ENCODE peak calls at places on chromosome 12, in eight cellular contexts. H is HFFc6, V is IMR-90, M is stomach, E is cardiac muscle cell, P is dorsolateral prefrontal cortex, A is WTC11, C is uterus. Y is an unnamed sample.

GRCh38 chr12:57039016-57039798 is 10.7 kb downstream of the MYO1A start:
- DNase-seq in E (no peak), M (no peak), C (no peak), A (no peak), H (no peak), P (no peak), V (no peak), Y (no peak)

GRCh38 chr12:3928538-3929220 is 55.5 kb upstream of the PARP11 start:
- DNase-seq in M (no peak), E (no peak), V (no peak), H (no peak), C (no peak), P (no peak), A (no peak), Y (no peak)

GRCh38 chr12:107349008-107349747 is 255.8 kb upstream of the CRY1 start:
- DNase-seq in H (peak), A (no peak), C (no peak), E (no peak), P (peak), V (peak), M (no peak), Y (no peak)

GRCh38 chr12:122026706-122027328 is 5.1 kb downstream of the BCL7A start:
- DNase-seq in H (no peak), P (no peak), C (no peak), A (peak), E (no peak), M (no peak), V (no peak), Y (no peak)

GRCh38 chr12:4997939-4998338 is 45.7 kb upstream of the KCNA5 start:
- DNase-seq in A (no peak), M (no peak), E (no peak), C (peak), H (peak), P (no peak), V (peak), Y (no peak)

GRCh38 chr12:109987615-109988014 is 8.6 kb downstream of the GIT2 start:
- DNase-seq in H (peak), V (peak), C (no peak), M (no peak), E (no peak), A (no peak), P (no peak), Y (no peak)

GRCh38 chr12:12511021-12511783 is 51.5 kb downstream of the DUSP16 start:
- DNase-seq in C (no peak), E (no peak), A (no peak), P (no peak), H (no peak), V (peak), M (no peak), Y (no peak)

GRCh38 chr12:27332407-27333310 is at the start of gene BMAL2:
- DNase-seq in H (no peak), A (peak), V (peak), C (peak), M (peak), P (no peak), E (peak), Y (peak)

GRCh38 chr12:110312581-110313360 is 31.7 kb downstream of the ATP2A2 start:
- DNase-seq in M (no peak), E (no peak), H (peak), A (no peak), C (no peak), P (no peak), V (peak), Y (no peak)

GRCh38 chr12:50725011-50725899 is 38.6 kb upstream of the ATF1 start:
- DNase-seq in H (no peak), A (no peak), C (no peak), M (no peak), E (no peak), P (no peak), V (peak), Y (no peak)

GRCh38 chr12:57726884-57727757 is 11.4 kb downstream of the AGAP2 start:
- DNase-seq in P (no peak), H (peak), M (peak), V (no peak), A (peak), C (no peak), E (peak), Y (peak)

GRCh38 chr12:104177663-104178501 is 37.7 kb upstream of the TXNRD1 start:
- DNase-seq in V (peak), A (no peak), E (no peak), M (peak), H (peak), C (peak), P (no peak), Y (no peak)

GRCh38 chr12:86117711-86118110 is 138.5 kb downstream of the MGAT4C start:
- DNase-seq in H (no peak), M (no peak), P (no peak), C (no peak), A (no peak), V (peak), E (no peak), Y (no peak)

GRCh38 chr12:131287938-131288797 is 334.5 kb downstream of the ADGRD1 start:
- DNase-seq in M (no peak), C (no peak), V (no peak), H (no peak), A (no peak), E (no peak), P (no peak), Y (no peak)

GRCh38 chr12:127810026-127810425 is 456.9 kb upstream of the TMEM132C start:
- DNase-seq in C (no peak), P (no peak), V (no peak), H (peak), M (no peak), A (no peak), E (no peak), Y (no peak)

GRCh38 chr12:86349196-86349595 is 93.0 kb upstream of the MGAT4C start:
- DNase-seq in H (no peak), P (no peak), C (no peak), A (no peak), M (no peak), V (no peak), E (no peak), Y (no peak)

GRCh38 chr12:3557136-3557697 is 66.2 kb downstream of the PRMT8 start:
- DNase-seq in C (no peak), V (no peak), E (no peak), H (no peak), M (no peak), P (no peak), A (no peak), Y (no peak)

GRCh38 chr12:124939428-124940142 is 25.1 kb upstream of the UBC start:
- DNase-seq in E (peak), V (peak), H (peak), C (peak), M (peak), P (peak), A (peak), Y (peak)

GRCh38 chr12:10220398-10221077 is 7.9 kb downstream of the GABARAPL1 start:
- DNase-seq in A (no peak), H (peak), V (peak), M (peak), C (peak), P (peak), E (no peak), Y (no peak)

GRCh38 chr12:14514946-14515345 is 52.7 kb downstream of the PLBD1 start:
- DNase-seq in M (no peak), A (no peak), H (no peak), P (no peak), E (no peak), V (no peak), C (no peak), Y (no peak)

GRCh38 chr12:47744005-47744651 is 14.6 kb downstream of the RAPGEF3 start:
- DNase-seq in E (no peak), V (no peak), A (peak), P (no peak), H (no peak), C (no peak), M (peak), Y (no peak)

GRCh38 chr12:58030566-58031279 is 89.4 kb downstream of the ATP23 start:
- DNase-seq in E (no peak), M (no peak), A (no peak), C (no peak), V (peak), H (peak), P (no peak), Y (no peak)

GRCh38 chr12:90630006-90630405 is 325.0 kb downstream of the CCER1 start:
- DNase-seq in A (no peak), E (no peak), P (no peak), C (no peak), M (no peak), V (peak), H (no peak), Y (no peak)

GRCh38 chr12:31238764-31239387 is 87.1 kb downstream of the SINHCAF start:
- DNase-seq in M (peak), E (peak), V (peak), A (peak), P (peak), C (peak), H (peak), Y (peak)

GRCh38 chr12:89153341-89153740 is 199.0 kb downstream of the DUSP6 start:
- DNase-seq in M (no peak), A (no peak), V (no peak), C (no peak), H (peak), E (no peak), P (no peak), Y (no peak)

GRCh38 chr12:68451261-68452091 is 119.3 kb upstream of the MDM1 start:
- DNase-seq in V (peak), H (peak), P (no peak), M (peak), E (no peak), A (no peak), C (peak), Y (no peak)

GRCh38 chr12:47808049-47808448 is 11.7 kb downstream of the HDAC7 start:
- DNase-seq in C (no peak), M (no peak), A (no peak), E (peak), H (peak), P (no peak), V (peak), Y (no peak)

GRCh38 chr12:74624206-74624605 is 86.6 kb downstream of the ATXN7L3B start:
- DNase-seq in H (no peak), P (no peak), C (no peak), A (no peak), V (no peak), M (no peak), E (no peak), Y (no peak)

GRCh38 chr12:102372112-102372511 is 108.3 kb downstream of the IGF1 start:
- DNase-seq in A (no peak), E (no peak), M (no peak), C (no peak), P (no peak), H (no peak), V (peak), Y (no peak)

GRCh38 chr12:1350055-1350933 is 244.1 kb downstream of the FBXL14 start:
- DNase-seq in M (no peak), C (no peak), E (no peak), H (peak), P (no peak), V (peak), A (no peak), Y (no peak)

GRCh38 chr12:6450091-6450868 is 1.6 kb upstream of the TAPBPL start:
- DNase-seq in P (no peak), E (no peak), A (peak), H (no peak), V (no peak), C (no peak), M (no peak), Y (no peak)

GRCh38 chr12:74794522-74794921 is 256.9 kb downstream of the ATXN7L3B start:
- DNase-seq in C (no peak), M (no peak), P (no peak), A (no peak), H (no peak), E (no peak), V (no peak), Y (no peak)

GRCh38 chr12:15883536-15883935 is 1.3 kb downstream of the STRAP start:
- DNase-seq in V (peak), P (no peak), C (no peak), A (no peak), E (no peak), H (no peak), M (no peak), Y (no peak)

GRCh38 chr12:132584472-132584871 is 25.9 kb downstream of the LRCOL1 start:
- DNase-seq in V (no peak), P (no peak), A (no peak), M (no peak), E (no peak), H (no peak), C (no peak), Y (no peak)
- TF ChIP-seq CTCF in V (no peak), P (no peak), A (no peak), M (no peak), E (no peak), H (no peak), C (no peak), Y (no peak)

DNA sequence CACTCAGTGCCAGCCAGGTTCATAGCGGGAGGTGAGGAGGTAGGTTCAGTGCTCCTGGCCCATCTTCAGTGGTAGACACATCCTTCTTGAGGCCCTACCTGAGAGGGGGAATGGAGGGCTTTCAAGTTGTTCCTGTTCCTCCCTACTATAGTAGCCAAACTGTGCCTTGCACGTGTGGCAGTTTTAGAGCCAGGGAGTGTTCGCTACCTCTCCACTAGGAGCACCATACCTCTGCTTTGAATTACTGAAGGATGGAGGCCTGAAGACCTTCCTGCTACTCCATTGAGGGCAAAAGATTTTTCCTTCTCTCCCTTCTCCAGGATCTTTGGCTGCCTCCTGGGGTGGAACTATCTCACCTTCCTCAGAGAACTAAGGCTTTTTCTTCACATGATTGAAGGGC is 5.9 kb upstream of the ALG10 start:
- DNase-seq in C (no peak), A (no peak), M (no peak), H (no peak), P (no peak), V (no peak), E (no peak), Y (no peak)
- TF ChIP-seq CTCF in C (no peak), A (peak), M (no peak), H (no peak), P (no peak), V (no peak), E (no peak), Y (no peak)

GRCh38 chr12:80472241-80472640 is 28.2 kb downstream of the PTPRQ start:
- DNase-seq in P (no peak), C (no peak), E (no peak), A (no peak), V (peak), M (no peak), H (no peak), Y (no peak)

GRCh38 chr12:80470403-80470802 is 26.4 kb downstream of the PTPRQ start:
- DNase-seq in H (no peak), M (no peak), E (no peak), A (no peak), C (no peak), V (no peak), P (no peak), Y (no peak)

GRCh38 chr12:80469681-80470080 is 25.6 kb downstream of the PTPRQ start:
- DNase-seq in V (no peak), A (no peak), P (no peak), E (no peak), M (no peak), H (no peak), C (no peak), Y (no peak)

GRCh38 chr12:80472912-80473500 is 29.0 kb downstream of the PTPRQ start:
- DNase-seq in E (peak), C (no peak), V (peak), M (no peak), H (peak), A (peak), P (no peak), Y (peak)
- TF ChIP-seq CTCF in E (peak), C (peak), V (peak), M (no peak), H (peak), A (no peak), P (peak), Y (peak)

GRCh38 chr12:117472983-117473382 is 111.6 kb upstream of the NOS1 start:
- DNase-seq in A (peak), E (peak), P (no peak), M (no peak), H (no peak), C (no peak), V (no peak), Y (peak)
- TF ChIP-seq CTCF in A (peak), E (no peak), P (no peak), M (no peak), H (peak), C (no peak), V (no peak), Y (peak)

GRCh38 chr12:123578243-123578642 is 6.1 kb upstream of the TMED2 start:
- DNase-seq in E (no peak), C (no peak), P (no peak), V (no peak), A (no peak), M (no peak), H (no peak), Y (no peak)

GRCh38 chr12:123576611-123577010 is 7.7 kb upstream of the TMED2 start:
- DNase-seq in H (no peak), P (no peak), M (no peak), E (no peak), A (no peak), C (no peak), V (peak), Y (no peak)

GRCh38 chr12:123571343-123571813 is 13.0 kb upstream of the TMED2 start:
- DNase-seq in V (peak), E (peak), P (peak), A (peak), M (peak), H (peak), C (peak), Y (no peak)

GRCh38 chr12:123572391-123572790 is 12.0 kb upstream of the TMED2 start:
- DNase-seq in P (no peak), A (no peak), H (no peak), V (no peak), M (no peak), C (no peak), E (no peak), Y (no peak)

DNA sequence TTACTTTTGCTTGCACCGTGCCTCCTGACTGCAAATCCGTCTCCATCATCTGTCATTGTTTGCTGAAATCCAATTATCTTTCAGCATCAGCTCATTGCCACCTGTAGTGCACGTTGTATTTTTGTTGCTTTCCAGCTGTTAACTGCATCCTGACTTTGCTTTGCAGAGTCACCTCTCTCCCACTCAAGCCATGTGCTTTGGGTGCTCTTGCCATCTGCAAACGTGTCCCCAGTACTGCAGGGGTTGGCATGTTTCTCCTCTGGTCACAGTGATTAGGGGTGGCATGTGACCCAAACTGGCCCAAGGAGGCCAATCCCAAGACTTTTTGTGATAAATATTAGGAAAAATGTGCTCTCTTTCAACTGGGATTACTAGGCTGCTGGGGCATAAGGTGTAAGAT is 10.5 kb upstream of the TMED2 start:
- DNase-seq in P (no peak), E (no peak), A (no peak), C (no peak), H (no peak), M (no peak), V (no peak), Y (no peak)
- TF ChIP-seq CTCF in P (no peak), E (no peak), A (no peak), C (no peak), H (no peak), M (no peak), V (no peak), Y (no peak)

GRCh38 chr12:9211687-9212086 is 3.5 kb upstream of the PZP start:
- DNase-seq in M (no peak), P (no peak), H (no peak), E (no peak), C (no peak), A (no peak), V (no peak), Y (no peak)

GRCh38 chr12:9204380-9204779 is 3.8 kb downstream of the PZP start:
- DNase-seq in H (no peak), E (no peak), C (no peak), M (no peak), P (no peak), V (no peak), A (no peak), Y (no peak)

GRCh38 chr12:9208236-9208635 is at the start of gene PZP:
- DNase-seq in E (no peak), H (no peak), P (no peak), C (no peak), V (no peak), M (no peak), A (no peak), Y (no peak)
- TF ChIP-seq CTCF in E (no peak), H (no peak), P (no peak), C (no peak), V (no peak), M (no peak), A (no peak), Y (no peak)

Y was measured in nephron progenitor cell.